ENCODE peak calls at places on chromosomes 3 and 15, in ten cellular contexts. U is foreskin fibroblast; J is effector memory CD4-positive, alpha-beta T cell; D is HFF-Myc; S is stimulated activated naive CD8-positive, alpha-beta T cell treated with anti-CD3 and anti-CD28 coated beads, Interleukin-15, amount 100 ng/mL, for 72 hours; Z is mucosa of gallbladder; W is effector memory CD8-positive, alpha-beta T cell; Y is mesenteric fat pad; Q is anterior cingulate cortex; I is NCI-H226. L is an unnamed sample.

GRCh38 chr3:52286777-52287110 is 884 bp upstream of the GLYCTK start:
- DNase-seq in U (no peak), J (no peak), D (no peak), S (no peak), Z (no peak), W (no peak), Y (peak; percentile 59), Q (no peak), I (no peak), L (no peak)

GRCh38 chr15:74573987-74574386 is 33.0 kb downstream of the ARID3B start:
- DNase-seq in U (no peak), J (no peak), D (no peak), S (no peak), Z (no peak), W (no peak), Y (no peak), Q (no peak), I (no peak), L (no peak)

GRCh38 chr15:75182187-75183131 is 19.2 kb upstream of the C15orf39 start:
- DNase-seq in U (no peak), J (no peak), D (no peak), S (no peak), Z (no peak), W (no peak), Y (no peak), Q (no peak), I (no peak), L (no peak)

GRCh38 chr3:12959838-12960378 is 113.3 kb downstream of the IQSEC1 start:
- DNase-seq in U (no peak), J (no peak), D (no peak), S (no peak), Z (peak; percentile 43), W (no peak), Y (no peak), Q (no peak), I (no peak), L (no peak)

GRCh38 chr15:85493258-85493657 is 112.9 kb downstream of the AKAP13 start:
- DNase-seq in U (no peak), J (no peak), D (no peak), S (no peak), Z (no peak), W (no peak), Y (no peak), Q (no peak), I (no peak), L (no peak)

GRCh38 chr3:138222316-138222715 is 35.2 kb downstream of the ARMC8 start:
- DNase-seq in U (no peak), J (no peak), D (no peak), S (no peak), Z (no peak), W (no peak), Y (no peak), Q (no peak), I (no peak), L (no peak)

GRCh38 chr3:187828571-187829452 is 83.5 kb upstream of the BCL6 start:
- DNase-seq in U (no peak), J (no peak), D (no peak), S (peak; percentile 37), Z (no peak), W (peak; percentile 9), Y (no peak), Q (no peak), I (no peak), L (no peak)

GRCh38 chr3:157913052-157913451 is 193.2 kb downstream of the SHOX2 start:
- DNase-seq in U (peak; percentile 38), J (no peak), D (no peak), S (no peak), Z (no peak), W (no peak), Y (no peak), Q (no peak), I (no peak), L (no peak)

GRCh38 chr15:34301058-34301457 is 36.5 kb downstream of the SLC12A6 start:
- DNase-seq in U (no peak), J (no peak), D (no peak), S (no peak), Z (no peak), W (no peak), Y (no peak), Q (no peak), I (no peak), L (peak; percentile 49)

L was measured in foreskin keratinocyte.